ENCODE peak calls at places on chromosome X, in seven cellular contexts. C, A, L, X, U, J and Y are unnamed samples.

GRCh38 chrX:108811891-108812290 is 75.5 kb upstream of the IRS4 start:
- DNase-seq in C (no peak), A (no peak), L (no peak), X (no peak), U (no peak), J (no peak), Y (no peak)

GRCh38 chrX:150450519-150451177 is 87.5 kb downstream of the MAMLD1 start:
- DNase-seq in C (no peak), A (no peak), L (no peak), X (no peak), U (no peak), J (no peak), Y (no peak)

GRCh38 chrX:19886888-19887531 is 390 bp downstream of the SH3KBP1 start:
- DNase-seq in C (no peak), A (peak; percentile 19), L (no peak), X (no peak), U (peak; percentile 26), J (no peak), Y (no peak)

GRCh38 chrX:150429577-150429976 is 66.5 kb downstream of the MAMLD1 start:
- DNase-seq in C (peak; percentile 39), A (peak; percentile 63), L (peak; percentile 9), X (no peak), U (no peak), J (no peak), Y (no peak)

GRCh38 chrX:147848009-147848408 is 63.7 kb upstream of the FMR1 start:
- DNase-seq in C (no peak), A (no peak), L (no peak), X (no peak), U (no peak), J (no peak), Y (no peak)

GRCh38 chrX:121851033-121851432 is 803.6 kb downstream of the GLUD2 start:
- DNase-seq in C (no peak), A (peak; percentile 52), L (no peak), X (no peak), U (no peak), J (no peak), Y (no peak)

GRCh38 chrX:69027181-69028005 is 137.9 kb downstream of the PJA1 start:
- DNase-seq in C (peak; percentile 61), A (peak; percentile 82), L (peak; percentile 90), X (no peak), U (no peak), J (no peak), Y (peak; percentile 57)

GRCh38 chrX:14476169-14476568 is 53.2 kb upstream of the GLRA2 start:
- DNase-seq in C (no peak), A (no peak), L (no peak), X (no peak), U (no peak), J (peak; percentile 4), Y (no peak)

GRCh38 chrX:154751121-154751668 is 318 bp upstream of the GAB3 start:
- DNase-seq in C (no peak), A (no peak), L (no peak), X (no peak), U (no peak), J (no peak), Y (no peak)

GRCh38 chrX:52553995-52554642 is 37.3 kb upstream of the XAGE1B start:
- DNase-seq in C (no peak), A (no peak), L (no peak), X (no peak), U (no peak), J (no peak), Y (no peak)

GRCh38 chrX:50100188-50100587 is 100.6 kb downstream of the AKAP4 start:
- DNase-seq in C (no peak), A (no peak), L (no peak), X (no peak), U (no peak), J (peak; percentile 7), Y (no peak)

GRCh38 chrX:65744965-65745364 is 77.5 kb downstream of the MSN start:
- DNase-seq in C (no peak), A (no peak), L (no peak), X (no peak), U (no peak), J (no peak), Y (no peak)

GRCh38 chrX:9420513-9420912 is 44.3 kb upstream of the TBL1X start:
- DNase-seq in C (no peak), A (no peak), L (no peak), X (no peak), U (no peak), J (no peak), Y (no peak)

GRCh38 chrX:56765816-56766553 is 36.9 kb downstream of the NBDY start:
- DNase-seq in C (no peak), A (no peak), L (no peak), X (no peak), U (no peak), J (no peak), Y (peak; percentile 17)

DNA sequence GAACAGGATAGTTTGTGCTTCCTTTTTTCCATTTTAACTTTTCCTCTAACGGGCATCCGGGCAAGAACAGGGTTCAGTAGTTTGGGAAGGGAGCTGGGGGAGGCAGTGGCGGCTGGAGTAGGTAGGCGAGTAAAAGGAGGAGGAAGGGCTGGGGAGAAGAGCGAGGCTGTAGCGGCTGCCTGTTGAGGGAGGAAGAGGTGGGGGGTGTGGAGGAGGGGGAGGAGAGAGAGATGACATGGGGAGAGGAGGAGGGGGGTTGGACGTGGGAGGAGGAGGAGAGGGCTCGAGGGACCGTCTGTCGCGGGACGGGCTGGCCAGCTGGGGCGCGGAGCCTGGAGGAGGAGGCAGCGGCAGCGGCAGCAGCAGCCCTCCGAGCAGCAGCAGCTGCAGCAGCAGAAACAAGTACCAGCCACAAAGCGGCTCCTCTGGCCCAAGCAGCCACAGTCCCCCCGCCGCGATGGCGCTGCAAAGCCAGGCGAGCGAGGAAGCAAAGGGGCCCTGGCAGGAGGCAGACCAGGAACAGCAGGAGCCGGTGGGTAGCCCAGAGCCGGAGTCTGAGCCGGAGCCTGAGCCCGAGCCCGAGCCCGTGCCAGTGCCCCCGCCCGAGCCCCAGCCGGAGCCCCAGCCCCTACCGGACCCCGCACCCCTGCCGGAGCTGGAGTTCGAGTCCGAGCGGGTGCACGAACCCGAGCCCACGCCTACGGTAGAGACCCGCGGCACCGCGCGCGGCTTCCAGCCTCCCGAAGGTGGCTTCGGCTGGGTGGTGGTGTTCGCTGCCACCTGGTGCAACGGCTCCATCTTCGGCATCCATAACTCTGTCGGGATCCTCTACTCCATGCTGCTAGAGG is at the start of gene SLC16A2:
- DNase-seq in C (peak; percentile 49), A (peak; percentile 83), L (no peak), X (peak; percentile 29), U (peak; percentile 16), J (peak; percentile 60), Y (no peak)
- H3K4me3 ChIP-seq in C (peak within 1 kb of the TSS; percentile 68), A (peak within 1 kb of the TSS; percentile 49), L (peak within 1 kb of the TSS; percentile 65), X (peak within 1 kb of the TSS; percentile 80), U (peak within 1 kb of the TSS; percentile 49), J (peak within 1 kb of the TSS; percentile 63), Y (peak within 1 kb of the TSS; percentile 60)

DNA sequence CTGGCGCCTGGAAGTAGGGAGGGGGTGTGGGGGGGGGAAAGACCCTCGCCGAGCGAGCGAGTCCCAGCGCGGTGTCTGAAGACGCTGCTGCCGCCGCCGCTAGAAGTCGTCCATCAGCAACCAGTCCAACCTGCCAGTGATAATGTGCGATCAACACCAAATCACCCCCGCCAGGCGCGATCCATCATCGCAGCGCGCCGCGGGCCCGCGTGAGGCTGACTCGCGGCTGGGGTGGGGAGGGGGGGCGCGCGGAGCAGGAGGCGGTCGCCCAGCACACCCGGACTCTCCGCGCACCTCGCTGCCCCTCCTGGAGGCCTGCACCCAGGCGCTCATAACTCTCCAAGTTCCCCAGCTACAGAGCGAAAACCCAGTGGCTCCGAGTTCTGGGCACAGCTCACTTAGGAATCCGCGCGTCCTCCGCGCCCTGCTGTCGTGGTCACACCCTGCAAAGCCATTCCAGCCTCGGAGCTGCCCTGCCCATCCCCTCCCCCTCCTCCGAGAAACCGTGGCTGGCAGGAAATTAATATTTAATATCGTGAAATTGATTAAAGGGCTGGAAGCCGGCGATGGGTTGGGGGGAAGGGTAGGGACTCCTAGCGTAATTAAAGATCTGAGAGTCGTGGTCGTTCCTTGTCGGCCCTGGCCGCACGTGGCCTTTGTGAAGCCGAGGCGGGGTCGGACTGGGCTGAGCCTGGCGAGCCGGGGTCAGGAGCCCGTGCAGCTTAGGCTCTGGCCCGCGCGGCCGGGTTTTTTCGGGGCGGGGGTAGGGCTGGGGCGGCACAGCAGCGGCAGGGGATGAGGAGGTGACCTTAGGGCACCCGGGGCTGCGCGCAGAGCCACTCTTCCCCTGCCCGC is 58.1 kb upstream of the BCOR start:
- DNase-seq in C (no peak), A (no peak), L (no peak), X (no peak), U (no peak), J (no peak), Y (no peak)
- H3K9me3 ChIP-seq in C (no peaks in the 10 kb centered on the region), A (no peaks in the 10 kb centered on the region), L (no peaks in the 10 kb centered on the region), X (no peaks in the 10 kb centered on the region), U (no peaks in the 10 kb centered on the region), J (no peaks in the 10 kb centered on the region), Y (no peaks in the 10 kb centered on the region)

GRCh38 chrX:33330798-33331197 is 119.4 kb upstream of the DMD start:
- DNase-seq in C (no peak), A (no peak), L (no peak), X (no peak), U (no peak), J (no peak), Y (no peak)

GRCh38 chrX:33339219-33339618 is 127.9 kb upstream of the DMD start:
- DNase-seq in C (no peak), A (no peak), L (no peak), X (no peak), U (no peak), J (no peak), Y (no peak)

DNA sequence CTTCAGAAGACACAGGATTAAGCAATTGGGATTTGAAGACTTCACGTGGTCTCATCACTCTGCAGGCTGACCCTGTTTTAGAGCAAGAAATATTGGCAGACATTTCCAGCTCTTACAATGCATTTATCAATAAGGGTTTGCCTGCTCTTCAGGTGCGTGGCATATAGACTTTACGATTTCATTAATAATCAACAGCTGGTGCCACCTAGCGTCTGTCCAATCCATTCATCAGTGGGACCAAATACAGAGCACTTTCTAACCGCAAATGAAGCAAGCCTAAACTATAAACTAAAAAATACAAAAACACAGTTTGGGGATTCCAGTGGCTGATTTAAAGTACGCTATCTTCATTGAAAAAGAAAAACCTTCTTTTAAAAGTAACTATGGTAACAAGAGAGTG is 125.4 kb upstream of the DMD start:
- DNase-seq in C (no peak), A (no peak), L (no peak), X (no peak), U (no peak), J (peak; percentile 38), Y (no peak)
- TF ChIP-seq CTCF in C (peak; percentile 52), A (peak; percentile 36), L (peak; percentile 65), X (peak; percentile 29), U (no peak), J (peak; percentile 42), Y (peak; percentile 49)

GRCh38 chrX:1502241-1502640 is 34.7 kb downstream of the P2RY8 start:
- DNase-seq in C (no peak), A (no peak), L (no peak), X (no peak), U (no peak), J (no peak), Y (peak; percentile 45)

GRCh38 chrX:1502853-1503252 is 34.1 kb downstream of the P2RY8 start:
- DNase-seq in C (no peak), A (no peak), L (no peak), X (no peak), U (no peak), J (no peak), Y (peak; percentile 47)

GRCh38 chrX:1506916-1507315 is 30.1 kb downstream of the P2RY8 start:
- DNase-seq in C (no peak), A (no peak), L (no peak), X (no peak), U (no peak), J (no peak), Y (peak; percentile 29)

GRCh38 chrX:1496076-1496475 is 40.9 kb downstream of the P2RY8 start:
- DNase-seq in C (no peak), A (no peak), L (no peak), X (no peak), U (no peak), J (no peak), Y (no peak)

GRCh38 chrX:1500701-1501624 is 36.0 kb downstream of the P2RY8 start:
- DNase-seq in C (no peak), A (no peak), L (no peak), X (no peak), U (no peak), J (no peak), Y (peak; percentile 89)
- H3K4me3 ChIP-seq in C (no peak overlapping the region), A (no peak overlapping the region), L (no peak overlapping the region), X (no peak overlapping the region), U (no peak overlapping the region), J (no peak overlapping the region), Y (no peak overlapping the region)